ENCODE peak calls at places on chromosome X, in eight cellular contexts. One of them, this sample, is unnamed.

GRCh38 chrX:68721546-68721945 is 74.1 kb downstream of the STARD8 start:
- DNase-seq in cardiac fibroblast: no peak
- DNase-seq in K562: no peak
- DNase-seq in tibial artery: no peak
- DNase-seq in A549: no peak
- DNase-seq in CD4-positive, alpha-beta memory T cell: no peak
- DNase-seq in fibroblast of lung: no peak
- DNase-seq in epithelial cell of proximal tubule: no peak
- DNase-seq in this sample: no peak

GRCh38 chrX:36218801-36219200 is 299.3 kb downstream of the CFAP47 start:
- DNase-seq in A549: no peak
- DNase-seq in K562: no peak
- DNase-seq in CD4-positive, alpha-beta memory T cell: no peak
- DNase-seq in epithelial cell of proximal tubule: no peak
- DNase-seq in fibroblast of lung: no peak
- DNase-seq in tibial artery: no peak
- DNase-seq in cardiac fibroblast: no peak
- DNase-seq in this sample: no peak

GRCh38 chrX:119502727-119503483 is 34.7 kb downstream of the SLC25A5 start:
- DNase-seq in cardiac fibroblast: peak; percentile 39
- DNase-seq in A549: peak; percentile 96
- DNase-seq in epithelial cell of proximal tubule: no peak
- DNase-seq in tibial artery: no peak
- DNase-seq in fibroblast of lung: peak; percentile 12
- DNase-seq in K562: no peak
- DNase-seq in CD4-positive, alpha-beta memory T cell: peak; percentile 52
- DNase-seq in this sample: no peak

GRCh38 chrX:45622042-45622423 is 421.4 kb upstream of the DIPK2B start:
- DNase-seq in CD4-positive, alpha-beta memory T cell: no peak
- DNase-seq in epithelial cell of proximal tubule: no peak
- DNase-seq in tibial artery: no peak
- DNase-seq in K562: no peak
- DNase-seq in A549: no peak
- DNase-seq in fibroblast of lung: no peak
- DNase-seq in cardiac fibroblast: no peak
- DNase-seq in this sample: no peak

GRCh38 chrX:86504297-86504696 is 356.0 kb downstream of the DACH2 start:
- DNase-seq in cardiac fibroblast: no peak
- DNase-seq in A549: no peak
- DNase-seq in tibial artery: no peak
- DNase-seq in K562: no peak
- DNase-seq in fibroblast of lung: no peak
- DNase-seq in epithelial cell of proximal tubule: no peak
- DNase-seq in CD4-positive, alpha-beta memory T cell: no peak
- DNase-seq in this sample: no peak

GRCh38 chrX:1164322-1165288 is 47.8 kb downstream of the CRLF2 start:
- DNase-seq in K562: no peak
- DNase-seq in CD4-positive, alpha-beta memory T cell: no peak
- DNase-seq in A549: peak; percentile 60
- DNase-seq in tibial artery: no peak
- DNase-seq in fibroblast of lung: no peak
- DNase-seq in epithelial cell of proximal tubule: no peak
- DNase-seq in cardiac fibroblast: no peak
- DNase-seq in this sample: no peak

GRCh38 chrX:8738588-8739189 is 6.8 kb upstream of the ANOS1 start:
- DNase-seq in A549: peak; percentile 31
- DNase-seq in epithelial cell of proximal tubule: no peak
- DNase-seq in cardiac fibroblast: peak; percentile 59
- DNase-seq in K562: peak; percentile 10
- DNase-seq in fibroblast of lung: peak; percentile 50
- DNase-seq in tibial artery: peak; percentile 27
- DNase-seq in CD4-positive, alpha-beta memory T cell: peak; percentile 12
- DNase-seq in this sample: no peak

GRCh38 chrX:139795196-139795595 is 87.2 kb upstream of the MCF2 start:
- DNase-seq in K562: no peak
- DNase-seq in cardiac fibroblast: no peak
- DNase-seq in tibial artery: no peak
- DNase-seq in A549: no peak
- DNase-seq in CD4-positive, alpha-beta memory T cell: no peak
- DNase-seq in fibroblast of lung: no peak
- DNase-seq in epithelial cell of proximal tubule: no peak
- DNase-seq in this sample: no peak

GRCh38 chrX:41445171-41445570 is 2.0 kb upstream of the NYX start:
- DNase-seq in fibroblast of lung: no peak
- DNase-seq in epithelial cell of proximal tubule: no peak
- DNase-seq in A549: no peak
- DNase-seq in K562: no peak
- DNase-seq in tibial artery: no peak
- DNase-seq in cardiac fibroblast: no peak
- DNase-seq in CD4-positive, alpha-beta memory T cell: no peak
- DNase-seq in this sample: no peak

GRCh38 chrX:40266490-40267333 is 169.0 kb upstream of the BCOR start:
- DNase-seq in epithelial cell of proximal tubule: no peak
- DNase-seq in fibroblast of lung: peak; percentile 63
- DNase-seq in CD4-positive, alpha-beta memory T cell: peak; percentile 37
- DNase-seq in tibial artery: peak; percentile 41
- DNase-seq in A549: peak; percentile 65
- DNase-seq in cardiac fibroblast: peak; percentile 69
- DNase-seq in K562: peak; percentile 68
- DNase-seq in this sample: peak; percentile 79

GRCh38 chrX:18377802-18378201 is 23.3 kb upstream of the SCML2 start:
- DNase-seq in K562: peak; percentile 30
- DNase-seq in CD4-positive, alpha-beta memory T cell: peak; percentile 21
- DNase-seq in fibroblast of lung: peak; percentile 36
- DNase-seq in cardiac fibroblast: peak; percentile 34
- DNase-seq in epithelial cell of proximal tubule: no peak
- DNase-seq in tibial artery: no peak
- DNase-seq in A549: peak; percentile 53
- DNase-seq in this sample: no peak

GRCh38 chrX:40167240-40168182 is 69.8 kb upstream of the BCOR start:
- DNase-seq in K562: peak; percentile 16
- DNase-seq in A549: no peak
- DNase-seq in cardiac fibroblast: no peak
- DNase-seq in fibroblast of lung: no peak
- DNase-seq in CD4-positive, alpha-beta memory T cell: no peak
- DNase-seq in epithelial cell of proximal tubule: no peak
- DNase-seq in tibial artery: no peak
- DNase-seq in this sample: peak; percentile 73

GRCh38 chrX:45667666-45668065 is 467.0 kb upstream of the DIPK2B start:
- DNase-seq in cardiac fibroblast: peak; percentile 4
- DNase-seq in K562: no peak
- DNase-seq in epithelial cell of proximal tubule: no peak
- DNase-seq in A549: no peak
- DNase-seq in tibial artery: no peak
- DNase-seq in CD4-positive, alpha-beta memory T cell: no peak
- DNase-seq in fibroblast of lung: peak; percentile 3
- DNase-seq in this sample: no peak

GRCh38 chrX:115650916-115651315 is 89.9 kb downstream of the PLS3 start:
- DNase-seq in K562: peak; percentile 10
- DNase-seq in A549: peak; percentile 51
- DNase-seq in CD4-positive, alpha-beta memory T cell: no peak
- DNase-seq in tibial artery: no peak
- DNase-seq in cardiac fibroblast: peak; percentile 46
- DNase-seq in epithelial cell of proximal tubule: no peak
- DNase-seq in fibroblast of lung: peak; percentile 56
- DNase-seq in this sample: peak; percentile 47

GRCh38 chrX:148269513-148269912 is 230.9 kb upstream of the AFF2 start:
- DNase-seq in K562: no peak
- DNase-seq in tibial artery: no peak
- DNase-seq in epithelial cell of proximal tubule: no peak
- DNase-seq in cardiac fibroblast: no peak
- DNase-seq in CD4-positive, alpha-beta memory T cell: no peak
- DNase-seq in fibroblast of lung: no peak
- DNase-seq in A549: no peak
- DNase-seq in this sample: no peak

GRCh38 chrX:119266364-119266995 is 30.4 kb downstream of the PGRMC1 start:
- DNase-seq in CD4-positive, alpha-beta memory T cell: peak; percentile 11
- DNase-seq in fibroblast of lung: peak; percentile 33
- DNase-seq in K562: peak; percentile 37
- DNase-seq in epithelial cell of proximal tubule: no peak
- DNase-seq in cardiac fibroblast: peak; percentile 31
- DNase-seq in tibial artery: no peak
- DNase-seq in A549: peak; percentile 31
- DNase-seq in this sample: no peak

GRCh38 chrX:667360-667759 is 36.8 kb downstream of the SHOX start:
- DNase-seq in cardiac fibroblast: no peak
- DNase-seq in epithelial cell of proximal tubule: no peak
- DNase-seq in tibial artery: no peak
- DNase-seq in fibroblast of lung: no peak
- DNase-seq in K562: no peak
- DNase-seq in A549: peak; percentile 42
- DNase-seq in CD4-positive, alpha-beta memory T cell: no peak
- DNase-seq in this sample: no peak

DNA sequence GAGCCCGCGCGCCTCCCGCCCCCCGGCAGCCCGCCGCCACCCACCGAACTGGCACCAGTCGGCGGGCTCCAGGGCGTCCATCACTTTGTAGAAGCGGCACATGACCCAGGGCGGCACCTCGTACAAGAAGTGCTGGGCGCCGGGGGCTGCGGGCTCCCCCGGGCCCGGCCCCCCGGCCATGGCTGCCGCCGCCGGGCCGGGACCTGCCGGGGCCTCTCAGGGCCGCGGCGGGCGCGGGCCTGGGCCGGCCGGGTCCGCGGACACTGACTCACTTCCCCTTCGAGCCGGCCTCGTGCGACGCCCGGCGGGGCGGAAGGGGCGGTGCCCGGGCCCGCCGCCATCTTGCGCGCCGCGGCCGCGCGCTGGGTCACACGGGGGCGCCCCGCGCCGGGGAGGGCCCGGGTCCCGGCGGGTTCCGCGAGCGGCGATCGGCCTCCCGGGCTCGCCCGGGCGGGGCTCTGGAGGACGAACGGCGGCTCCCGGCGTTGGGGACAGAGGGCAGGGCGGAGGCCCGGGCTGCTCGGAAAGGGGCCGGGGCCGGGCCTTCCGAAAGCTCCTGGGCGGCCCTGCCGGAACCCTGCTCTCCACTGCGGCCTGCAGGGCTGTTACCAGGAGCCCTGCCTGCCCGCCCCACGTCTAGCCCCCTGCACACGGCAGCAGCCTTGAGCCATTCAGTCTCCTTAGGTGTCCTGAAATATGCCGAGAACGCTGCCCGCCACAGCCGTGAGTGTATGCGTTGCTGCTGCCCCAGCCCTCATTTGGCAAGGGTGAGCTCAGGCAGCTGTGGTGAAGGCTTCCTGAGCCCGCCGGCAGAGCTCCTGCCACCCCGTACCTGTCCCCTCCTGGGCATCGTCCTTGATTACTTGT is at the start of gene IRAK1:
- DNase-seq in A549: peak; percentile 60
- DNase-seq in epithelial cell of proximal tubule: no peak
- DNase-seq in cardiac fibroblast: peak; percentile 69
- DNase-seq in K562: peak; percentile 86
- DNase-seq in tibial artery: peak; percentile 48
- DNase-seq in fibroblast of lung: peak; percentile 52
- DNase-seq in CD4-positive, alpha-beta memory T cell: peak; percentile 36
- DNase-seq in this sample: peak; percentile 76
- H3K4me3 ChIP-seq in A549: peak within 1 kb of the TSS; percentile 63
- H3K4me3 ChIP-seq in epithelial cell of proximal tubule: peak within 1 kb of the TSS; percentile 59
- H3K4me3 ChIP-seq in cardiac fibroblast: peak within 1 kb of the TSS; percentile 51
- H3K4me3 ChIP-seq in K562: peak within 1 kb of the TSS; percentile 81
- H3K4me3 ChIP-seq in tibial artery: peak within 1 kb of the TSS; percentile 57
- H3K4me3 ChIP-seq in fibroblast of lung: peak within 1 kb of the TSS; percentile 56
- H3K4me3 ChIP-seq in CD4-positive, alpha-beta memory T cell: peak within 1 kb of the TSS; percentile 60
- H3K4me3 ChIP-seq in this sample: peak within 1 kb of the TSS; percentile 48

GRCh38 chrX:74421181-74422028 is at the start of gene SLC16A2:
- DNase-seq in A549: peak; percentile 80
- DNase-seq in tibial artery: peak; percentile 81
- DNase-seq in CD4-positive, alpha-beta memory T cell: peak; percentile 13
- DNase-seq in cardiac fibroblast: peak; percentile 86
- DNase-seq in K562: no peak
- DNase-seq in epithelial cell of proximal tubule: no peak
- DNase-seq in fibroblast of lung: peak; percentile 80
- DNase-seq in this sample: peak; percentile 82
- H3K4me3 ChIP-seq in A549: peak within 1 kb of the TSS; percentile 70
- H3K4me3 ChIP-seq in tibial artery: peak within 1 kb of the TSS; percentile 58
- H3K4me3 ChIP-seq in CD4-positive, alpha-beta memory T cell: peak within 1 kb of the TSS; percentile 35
- H3K4me3 ChIP-seq in cardiac fibroblast: peak within 1 kb of the TSS; percentile 62
- H3K4me3 ChIP-seq in K562: no peak within 1 kb of the TSS
- H3K4me3 ChIP-seq in epithelial cell of proximal tubule: peak within 1 kb of the TSS; percentile 64
- H3K4me3 ChIP-seq in fibroblast of lung: peak within 1 kb of the TSS; percentile 54
- H3K4me3 ChIP-seq in this sample: peak within 1 kb of the TSS; percentile 52

DNA sequence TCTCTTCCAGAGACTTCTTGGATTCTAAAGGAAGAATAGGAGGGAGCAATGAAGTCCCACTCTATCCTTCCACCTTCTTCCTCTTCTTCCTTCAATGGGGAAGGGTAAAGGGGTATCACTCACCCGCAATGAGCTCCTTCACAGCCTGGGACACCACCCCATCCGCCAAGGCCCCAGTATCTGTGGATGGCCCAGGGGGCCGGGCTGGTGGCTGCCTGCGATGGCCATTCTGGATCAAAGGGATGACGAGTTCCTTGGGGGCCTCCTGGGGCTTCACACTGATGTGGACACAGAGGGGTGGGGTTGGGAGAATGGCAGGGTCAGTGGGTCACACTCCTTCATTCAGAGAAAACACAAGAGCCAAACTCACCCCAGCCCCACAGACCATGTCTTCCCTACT is 1.0 kb downstream of the GPKOW start:
- DNase-seq in CD4-positive, alpha-beta memory T cell: no peak
- DNase-seq in epithelial cell of proximal tubule: no peak
- DNase-seq in A549: no peak
- DNase-seq in K562: peak; percentile 11
- DNase-seq in cardiac fibroblast: no peak
- DNase-seq in tibial artery: no peak
- DNase-seq in fibroblast of lung: no peak
- DNase-seq in this sample: no peak
- H3K4me3 ChIP-seq in CD4-positive, alpha-beta memory T cell: peak overlapping the region; percentile 84
- H3K4me3 ChIP-seq in epithelial cell of proximal tubule: peak overlapping the region; percentile 80
- H3K4me3 ChIP-seq in A549: peak overlapping the region; percentile 95
- H3K4me3 ChIP-seq in K562: peak overlapping the region; percentile 97
- H3K4me3 ChIP-seq in cardiac fibroblast: peak overlapping the region; percentile 71
- H3K4me3 ChIP-seq in tibial artery: peak overlapping the region; percentile 82
- H3K4me3 ChIP-seq in fibroblast of lung: peak overlapping the region; percentile 83
- H3K4me3 ChIP-seq in this sample: peak overlapping the region; percentile 55

GRCh38 chrX:136195247-136195646 is 47.9 kb downstream of the FHL1 start:
- DNase-seq in tibial artery: no peak
- DNase-seq in fibroblast of lung: no peak
- DNase-seq in A549: no peak
- DNase-seq in epithelial cell of proximal tubule: no peak
- DNase-seq in CD4-positive, alpha-beta memory T cell: no peak
- DNase-seq in K562: no peak
- DNase-seq in cardiac fibroblast: no peak
- DNase-seq in this sample: no peak

GRCh38 chrX:136198010-136198409 is 50.7 kb downstream of the FHL1 start:
- DNase-seq in K562: no peak
- DNase-seq in epithelial cell of proximal tubule: no peak
- DNase-seq in CD4-positive, alpha-beta memory T cell: no peak
- DNase-seq in cardiac fibroblast: no peak
- DNase-seq in A549: no peak
- DNase-seq in tibial artery: no peak
- DNase-seq in fibroblast of lung: no peak
- DNase-seq in this sample: no peak

GRCh38 chrX:136198678-136199243 is 51.4 kb downstream of the FHL1 start:
- DNase-seq in epithelial cell of proximal tubule: no peak
- DNase-seq in tibial artery: no peak
- DNase-seq in cardiac fibroblast: no peak
- DNase-seq in fibroblast of lung: no peak
- DNase-seq in CD4-positive, alpha-beta memory T cell: no peak
- DNase-seq in A549: no peak
- DNase-seq in K562: no peak
- DNase-seq in this sample: no peak

GRCh38 chrX:136194546-136194945 is 47.2 kb downstream of the FHL1 start:
- DNase-seq in A549: no peak
- DNase-seq in K562: no peak
- DNase-seq in CD4-positive, alpha-beta memory T cell: no peak
- DNase-seq in cardiac fibroblast: no peak
- DNase-seq in epithelial cell of proximal tubule: no peak
- DNase-seq in fibroblast of lung: no peak
- DNase-seq in tibial artery: no peak
- DNase-seq in this sample: no peak

GRCh38 chrX:136196691-136197155 is 49.4 kb downstream of the FHL1 start:
- DNase-seq in tibial artery: no peak
- DNase-seq in cardiac fibroblast: no peak
- DNase-seq in fibroblast of lung: no peak
- DNase-seq in CD4-positive, alpha-beta memory T cell: no peak
- DNase-seq in K562: no peak
- DNase-seq in A549: no peak
- DNase-seq in epithelial cell of proximal tubule: no peak
- DNase-seq in this sample: no peak
- H3K4me3 ChIP-seq in tibial artery: peak overlapping the region; percentile 49
- H3K4me3 ChIP-seq in cardiac fibroblast: no peak overlapping the region
- H3K4me3 ChIP-seq in fibroblast of lung: no peak overlapping the region
- H3K4me3 ChIP-seq in CD4-positive, alpha-beta memory T cell: no peak overlapping the region
- H3K4me3 ChIP-seq in K562: no peak overlapping the region
- H3K4me3 ChIP-seq in A549: no peak overlapping the region
- H3K4me3 ChIP-seq in epithelial cell of proximal tubule: no peak overlapping the region
- H3K4me3 ChIP-seq in this sample: no peak overlapping the region